ENCODE peak calls at places on chromosomes 5 and 9, in four cellular contexts. One of them, this sample, is unnamed.

GRCh38 chr9:133342083-133342406 is 5.9 kb downstream of the MED22 start:
- DNase-seq in GM12878: no peak
- DNase-seq in K562: no peak
- DNase-seq in HepG2: no peak
- DNase-seq in this sample: peak

GRCh38 chr9:109901191-109901590 is 121.2 kb downstream of the PALM2AKAP2 start:
- DNase-seq in GM12878: no peak
- DNase-seq in K562: no peak
- DNase-seq in HepG2: no peak
- DNase-seq in this sample: no peak

GRCh38 chr9:21527579-21527978 is 45.5 kb upstream of the IFNE start:
- DNase-seq in GM12878: no peak
- DNase-seq in HepG2: no peak
- DNase-seq in K562: no peak
- DNase-seq in this sample: no peak

GRCh38 chr5:114360362-114360761 is 1.5 kb upstream of the KCNN2 start:
- DNase-seq in HepG2: no peak
- DNase-seq in K562: no peak
- DNase-seq in GM12878: no peak
- DNase-seq in this sample: no peak

GRCh38 chr5:156523607-156524006 is 196.6 kb downstream of the SGCD start:
- DNase-seq in K562: no peak
- DNase-seq in GM12878: no peak
- DNase-seq in HepG2: no peak
- DNase-seq in this sample: no peak

GRCh38 chr5:143011621-143012020 is 241.4 kb downstream of the ARHGAP26 start:
- DNase-seq in GM12878: no peak
- DNase-seq in HepG2: peak
- DNase-seq in K562: no peak
- DNase-seq in this sample: no peak

GRCh38 chr9:26310294-26310693 is 582.3 kb downstream of the CAAP1 start:
- DNase-seq in GM12878: no peak
- DNase-seq in HepG2: no peak
- DNase-seq in K562: no peak
- DNase-seq in this sample: no peak

GRCh38 chr5:139418804-139419203 is 14.9 kb upstream of the SPATA24 start:
- DNase-seq in K562: no peak
- DNase-seq in HepG2: no peak
- DNase-seq in GM12878: no peak
- DNase-seq in this sample: no peak

GRCh38 chr9:14296462-14296861 is 17.5 kb downstream of the NFIB start:
- DNase-seq in GM12878: no peak
- DNase-seq in K562: no peak
- DNase-seq in HepG2: no peak
- DNase-seq in this sample: no peak

GRCh38 chr5:128276537-128277216 is 193.1 kb downstream of the SLC12A2 start:
- DNase-seq in GM12878: no peak
- DNase-seq in K562: no peak
- DNase-seq in HepG2: no peak
- DNase-seq in this sample: no peak

GRCh38 chr5:170000155-170000554 is 19.9 kb upstream of the INSYN2B start:
- DNase-seq in GM12878: no peak
- DNase-seq in HepG2: no peak
- DNase-seq in K562: no peak
- DNase-seq in this sample: no peak

GRCh38 chr9:88574993-88575392 is 40.0 kb downstream of the NXNL2 start:
- DNase-seq in K562: no peak
- DNase-seq in HepG2: no peak
- DNase-seq in GM12878: no peak
- DNase-seq in this sample: no peak

GRCh38 chr5:108508976-108509375 is 127.1 kb upstream of the FBXL17 start:
- DNase-seq in GM12878: no peak
- DNase-seq in HepG2: no peak
- DNase-seq in K562: no peak
- DNase-seq in this sample: no peak

DNA sequence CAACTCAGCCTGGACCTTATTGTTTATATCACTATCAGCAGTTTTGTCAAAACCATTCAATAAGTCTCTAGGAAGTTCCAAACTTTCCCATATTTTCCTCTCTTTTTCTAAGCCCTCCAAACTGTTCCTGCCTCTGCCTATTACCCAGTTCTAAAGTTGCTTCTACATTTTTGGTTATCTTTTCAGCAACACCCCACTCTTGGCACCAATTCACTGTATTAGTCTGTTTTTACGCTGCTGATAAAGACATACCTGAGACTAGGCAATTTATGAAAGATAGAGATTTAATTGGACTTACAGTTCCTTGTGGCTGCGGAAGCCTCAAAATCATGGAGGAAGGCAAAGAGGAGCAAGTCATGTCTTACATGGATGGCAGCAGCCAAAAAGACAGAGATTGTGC is 744.4 kb upstream of the ADAMTS16 start:
- DNase-seq in HepG2: no peak
- DNase-seq in K562: no peak
- DNase-seq in GM12878: no peak
- DNase-seq in this sample: no peak
- TF ChIP-seq FOXM1 in HepG2: no peak
- TF ChIP-seq FOXM1 in K562: no peak
- TF ChIP-seq FOXM1 in GM12878: no peak
- TF ChIP-seq FOXM1 in this sample: no peak

GRCh38 chr9:96125624-96126023 is 176.4 kb downstream of the HSD17B3 start:
- DNase-seq in K562: no peak
- DNase-seq in HepG2: no peak
- DNase-seq in GM12878: no peak
- DNase-seq in this sample: no peak
- TF ChIP-seq FOXK2 in K562: no peak
- TF ChIP-seq FOXK2 in HepG2: no peak
- TF ChIP-seq FOXK2 in GM12878: no peak
- TF ChIP-seq FOXK2 in this sample: no peak

DNA sequence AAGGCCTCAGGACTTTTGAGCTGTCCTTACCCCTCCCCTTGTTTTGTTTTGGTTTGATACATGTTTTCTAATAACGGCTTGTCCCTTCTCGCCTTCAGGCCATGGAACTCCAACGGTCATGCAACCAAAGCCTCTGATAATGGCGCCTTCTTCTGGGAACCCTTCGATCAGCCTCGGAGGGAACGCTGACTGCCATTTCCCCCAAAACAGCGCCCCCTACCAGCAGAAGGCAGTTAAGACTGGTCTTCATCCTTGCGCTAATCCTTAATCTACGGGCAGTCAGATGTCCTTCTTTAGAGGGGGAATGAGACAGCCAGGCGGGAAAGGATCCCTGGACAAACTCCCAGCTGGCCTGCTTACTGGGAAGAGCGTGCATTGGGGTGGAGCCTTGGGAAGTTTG is 276.6 kb downstream of the ICE1 start:
- DNase-seq in K562: peak
- DNase-seq in HepG2: no peak
- DNase-seq in GM12878: no peak
- DNase-seq in this sample: peak
- TF ChIP-seq FOXM1 in K562: no peak
- TF ChIP-seq FOXM1 in HepG2: no peak
- TF ChIP-seq FOXM1 in GM12878: no peak
- TF ChIP-seq FOXM1 in this sample: no peak

DNA sequence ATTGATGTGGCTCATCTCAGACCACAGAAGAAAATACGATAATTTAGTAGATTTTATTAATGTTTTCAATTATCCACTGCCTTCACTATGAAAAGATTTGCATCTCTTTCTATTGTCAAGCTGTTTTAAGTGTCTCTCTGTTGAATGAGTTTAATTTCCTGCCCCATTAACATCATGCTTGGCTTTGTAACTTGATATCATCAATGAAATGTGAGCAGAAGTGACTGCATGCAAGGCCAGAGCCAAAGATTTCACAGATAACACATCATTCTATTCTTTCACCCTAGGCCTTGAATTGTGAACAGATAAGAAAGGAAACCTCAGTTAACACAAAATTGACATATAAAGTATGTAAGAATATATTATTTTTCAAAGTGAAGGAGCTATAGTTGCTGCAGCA is 986.4 kb upstream of the CDH18 start:
- DNase-seq in K562: no peak
- DNase-seq in HepG2: no peak
- DNase-seq in GM12878: no peak
- DNase-seq in this sample: peak
- TF ChIP-seq FOXK2 in K562: no peak
- TF ChIP-seq FOXK2 in HepG2: no peak
- TF ChIP-seq FOXK2 in GM12878: no peak
- TF ChIP-seq FOXK2 in this sample: no peak

GRCh38 chr5:85985167-85985566 is 632.6 kb upstream of the COX7C start:
- DNase-seq in K562: no peak
- DNase-seq in HepG2: no peak
- DNase-seq in GM12878: no peak
- DNase-seq in this sample: no peak
- TF ChIP-seq FOXM1 in K562: no peak
- TF ChIP-seq FOXM1 in HepG2: no peak
- TF ChIP-seq FOXM1 in GM12878: no peak
- TF ChIP-seq FOXM1 in this sample: no peak

DNA sequence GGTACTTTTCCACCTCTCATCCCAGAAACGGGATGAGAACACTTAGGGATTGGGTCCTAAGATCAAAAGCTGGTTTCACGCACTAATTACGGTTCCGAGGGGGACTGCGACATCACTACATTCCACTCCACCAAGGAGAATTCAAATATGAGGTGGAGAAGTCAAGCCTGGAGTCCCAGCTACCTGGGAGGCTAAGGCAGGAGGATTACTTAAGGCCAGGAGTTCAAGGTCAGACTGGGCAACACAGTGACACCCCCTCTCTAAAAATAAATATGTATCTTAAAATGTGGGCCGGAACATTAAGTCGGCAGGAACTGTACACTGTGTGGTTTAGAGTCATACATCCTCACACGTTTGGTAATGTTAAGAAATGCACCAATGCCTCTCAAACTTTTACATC is 1.6 kb downstream of the GOLGA2 start:
- DNase-seq in K562: no peak
- DNase-seq in GM12878: no peak
- DNase-seq in HepG2: no peak
- DNase-seq in this sample: no peak
- TF ChIP-seq FOXK2 in K562: no peak
- TF ChIP-seq FOXK2 in GM12878: no peak
- TF ChIP-seq FOXK2 in HepG2: no peak
- TF ChIP-seq FOXK2 in this sample: no peak

DNA sequence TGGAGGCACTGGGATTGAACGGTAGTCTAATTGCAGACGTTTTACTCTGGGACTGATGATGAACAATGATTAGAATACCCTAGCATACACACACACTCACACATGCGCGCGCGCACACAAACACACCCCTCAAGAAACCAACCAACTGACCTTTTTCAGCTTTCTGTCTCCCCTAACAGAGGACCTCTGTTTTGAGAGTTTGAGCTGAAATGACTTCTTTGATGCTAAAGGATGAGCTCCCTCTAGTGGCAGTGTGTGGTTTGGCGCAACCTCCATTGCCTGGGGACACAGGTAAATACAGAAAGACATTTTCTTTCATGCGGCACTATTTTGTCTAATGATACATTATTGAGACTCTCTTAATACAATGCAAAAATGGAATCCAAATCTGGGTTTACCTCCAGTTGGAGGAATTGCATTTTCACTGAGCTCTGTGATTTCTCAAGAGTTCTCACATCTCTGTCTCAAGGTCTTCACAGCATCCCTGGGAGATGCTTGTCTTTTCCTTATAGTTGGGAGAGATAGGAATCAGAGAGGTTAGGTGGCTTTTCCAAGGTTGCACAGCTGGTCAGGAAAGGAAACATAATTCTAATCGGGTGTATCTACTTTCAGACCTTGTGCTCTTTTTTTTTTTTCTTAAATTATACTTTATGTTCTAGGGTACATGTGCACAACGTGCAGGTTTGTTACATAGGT is 187.5 kb downstream of the TMEM38B start:
- DNase-seq in HepG2: peak
- DNase-seq in K562: peak
- DNase-seq in GM12878: peak
- DNase-seq in this sample: peak
- TF ChIP-seq FOXM1 in HepG2: no peak
- TF ChIP-seq FOXM1 in K562: no peak
- TF ChIP-seq FOXM1 in GM12878: no peak
- TF ChIP-seq FOXM1 in this sample: no peak

GRCh38 chr5:171192111-171192510 is 116.9 kb upstream of the TLX3 start:
- DNase-seq in GM12878: no peak
- DNase-seq in K562: no peak
- DNase-seq in HepG2: no peak
- DNase-seq in this sample: no peak

GRCh38 chr5:171188016-171188415 is 121.0 kb upstream of the TLX3 start:
- DNase-seq in HepG2: no peak
- DNase-seq in K562: no peak
- DNase-seq in GM12878: no peak
- DNase-seq in this sample: no peak
- TF ChIP-seq FOXK2 in HepG2: no peak
- TF ChIP-seq FOXK2 in K562: no peak
- TF ChIP-seq FOXK2 in GM12878: no peak
- TF ChIP-seq FOXK2 in this sample: no peak